ENCODE peak calls at places on chromosomes 12 and 14, in seven cellular contexts. S is GM23248; G is fibroblast of lung; B is CD8-positive, alpha-beta memory T cell; L is sigmoid colon; I is ascending aorta; Y is dorsolateral prefrontal cortex. W is an unnamed sample.

GRCh38 chr14:51454351-51454750 is 197.4 kb upstream of the FRMD6 start:
- DNase-seq in S (peak), G (no peak), B (no peak), L (no peak), I (no peak), Y (no peak), W (no peak)

GRCh38 chr12:119381471-119382235 is 47.1 kb downstream of the CCDC60 start:
- DNase-seq in S (no peak), G (no peak), B (no peak), L (no peak), I (no peak), Y (no peak), W (no peak)

GRCh38 chr12:123931686-123932321 is 40.8 kb downstream of the CCDC92 start:
- DNase-seq in S (no peak), G (no peak), B (no peak), L (no peak), I (peak), Y (no peak), W (no peak)

GRCh38 chr12:117774986-117775775 is 193.6 kb downstream of the KSR2 start:
- DNase-seq in S (no peak), G (peak), B (no peak), L (no peak), I (no peak), Y (no peak), W (no peak)

GRCh38 chr14:93686313-93686712 is 102.0 kb downstream of the PRIMA1 start:
- DNase-seq in S (peak), G (no peak), B (no peak), L (no peak), I (no peak), Y (no peak), W (no peak)

GRCh38 chr12:90816353-90817089 is 138.5 kb downstream of the CCER1 start:
- DNase-seq in S (peak), G (peak), B (no peak), L (no peak), I (no peak), Y (no peak), W (no peak)

GRCh38 chr12:2955888-2956287 is 3.3 kb upstream of the TEAD4 start:
- DNase-seq in S (no peak), G (no peak), B (no peak), L (no peak), I (no peak), Y (no peak), W (no peak)

GRCh38 chr12:28104893-28105864 is 85.1 kb upstream of the CCDC91 start:
- DNase-seq in S (no peak), G (peak), B (no peak), L (no peak), I (no peak), Y (no peak), W (no peak)

GRCh38 chr12:68175566-68176033 is 16.1 kb upstream of the IFNG start:
- DNase-seq in S (no peak), G (no peak), B (peak), L (no peak), I (no peak), Y (no peak), W (no peak)

GRCh38 chr14:97380539-97380941 is 583.4 kb downstream of the VRK1 start:
- DNase-seq in S (no peak), G (no peak), B (no peak), L (no peak), I (no peak), Y (no peak), W (no peak)

GRCh38 chr14:61252354-61253063 is 28.6 kb downstream of the TMEM30B start:
- DNase-seq in S (peak), G (peak), B (peak), L (peak), I (peak), Y (peak), W (peak)

GRCh38 chr12:15599266-15600037 is 189.7 kb downstream of the EPS8 start:
- DNase-seq in S (peak), G (peak), B (no peak), L (no peak), I (peak), Y (no peak), W (no peak)

GRCh38 chr14:99503848-99504453 is 22.7 kb downstream of the CCNK start:
- DNase-seq in S (no peak), G (no peak), B (no peak), L (no peak), I (peak), Y (no peak), W (no peak)

GRCh38 chr14:66944872-66945271 is 244.4 kb upstream of the GARIN2 start:
- DNase-seq in S (peak), G (peak), B (no peak), L (no peak), I (no peak), Y (no peak), W (no peak)

GRCh38 chr12:46387697-46388096 is 15.1 kb upstream of the SLC38A2 start:
- DNase-seq in S (no peak), G (no peak), B (no peak), L (no peak), I (no peak), Y (no peak), W (no peak)

GRCh38 chr12:97276621-97277020 is 186.0 kb upstream of the RMST start:
- DNase-seq in S (no peak), G (no peak), B (no peak), L (no peak), I (no peak), Y (no peak), W (no peak)

GRCh38 chr12:64625243-64626077 is 15.2 kb downstream of the RASSF3 start:
- DNase-seq in S (peak), G (peak), B (no peak), L (peak), I (peak), Y (peak), W (no peak)

GRCh38 chr12:3191450-3191849 is 114.3 kb downstream of the TSPAN9 start:
- DNase-seq in S (no peak), G (no peak), B (no peak), L (no peak), I (no peak), Y (no peak), W (no peak)

GRCh38 chr14:101090976-101091375 is 187.5 kb upstream of the RTL1 start:
- DNase-seq in S (no peak), G (no peak), B (no peak), L (no peak), I (no peak), Y (no peak), W (no peak)

GRCh38 chr14:100332797-100333196 is 9.7 kb downstream of the SLC25A47 start:
- DNase-seq in S (no peak), G (no peak), B (no peak), L (no peak), I (no peak), Y (no peak), W (no peak)

DNA sequence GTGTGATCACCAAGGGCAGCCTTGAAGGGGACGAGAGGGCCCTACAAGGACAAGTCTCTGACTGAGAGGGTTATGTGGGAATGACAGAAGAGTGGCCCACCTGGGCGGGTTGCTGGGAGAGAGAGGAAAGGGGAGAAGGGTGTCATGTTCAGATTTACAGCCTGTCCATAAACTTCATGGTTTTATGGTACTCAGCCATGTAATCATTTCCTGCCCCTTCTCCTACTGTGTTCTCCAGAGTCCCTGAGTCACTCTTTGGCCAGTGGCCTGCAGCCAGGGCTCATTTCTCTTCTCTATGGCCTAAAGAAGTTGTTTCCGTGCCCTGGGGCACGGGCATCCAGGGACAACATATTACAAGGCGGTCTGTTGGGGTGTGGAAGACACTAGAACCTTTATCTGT is 26.7 kb downstream of the DDX47 start:
- DNase-seq in S (peak), G (peak), B (no peak), L (no peak), I (peak), Y (no peak), W (no peak)
- H3K27ac ChIP-seq in S (peak), G (peak), B (no peak), L (no peak), I (peak), Y (no peak), W (no peak)

GRCh38 chr12:114399664-114400211 is 6.2 kb downstream of the TBX5 start:
- DNase-seq in S (peak), G (no peak), B (no peak), L (peak), I (no peak), Y (no peak), W (no peak)
- H3K27ac ChIP-seq in S (peak), G (peak), B (no peak), L (no peak), I (no peak), Y (no peak), W (no peak)

DNA sequence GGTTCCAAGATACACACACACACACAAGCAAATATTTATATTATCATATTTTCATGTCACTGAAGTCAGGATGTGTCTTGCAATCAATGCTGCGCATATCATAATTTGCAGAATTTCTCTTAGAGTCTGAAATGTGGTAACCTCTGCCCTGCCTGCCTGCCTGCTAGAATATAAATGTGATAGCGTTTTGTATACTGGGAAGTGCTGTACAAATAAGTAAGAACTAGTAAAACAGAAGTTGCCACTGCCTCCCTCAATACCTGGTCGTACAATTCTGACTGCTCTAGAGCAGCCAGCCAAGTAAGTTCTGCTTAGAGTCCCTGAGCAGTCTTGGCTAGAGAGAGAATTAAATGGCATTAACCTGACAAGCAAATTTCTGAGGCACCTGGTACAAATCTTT is 83.9 kb upstream of the NTF3 start:
- DNase-seq in S (no peak), G (no peak), B (no peak), L (no peak), I (no peak), Y (no peak), W (no peak)
- H3K27ac ChIP-seq in S (no peak), G (no peak), B (no peak), L (no peak), I (no peak), Y (no peak), W (no peak)

GRCh38 chr12:53217930-53218307 is 10.9 kb upstream of the ITGB7 start:
- DNase-seq in S (peak), G (no peak), B (no peak), L (peak), I (no peak), Y (no peak), W (no peak)

GRCh38 chr12:53219956-53220856 is 11.8 kb downstream of the RARG start:
- DNase-seq in S (peak), G (peak), B (peak), L (peak), I (peak), Y (peak), W (no peak)

GRCh38 chr12:53217049-53217929 is 10.2 kb upstream of the ITGB7 start:
- DNase-seq in S (peak), G (no peak), B (peak), L (peak), I (peak), Y (no peak), W (no peak)

GRCh38 chr12:53219116-53219955 is 12.3 kb upstream of the ITGB7 start:
- DNase-seq in S (peak), G (peak), B (peak), L (no peak), I (no peak), Y (no peak), W (peak)

DNA sequence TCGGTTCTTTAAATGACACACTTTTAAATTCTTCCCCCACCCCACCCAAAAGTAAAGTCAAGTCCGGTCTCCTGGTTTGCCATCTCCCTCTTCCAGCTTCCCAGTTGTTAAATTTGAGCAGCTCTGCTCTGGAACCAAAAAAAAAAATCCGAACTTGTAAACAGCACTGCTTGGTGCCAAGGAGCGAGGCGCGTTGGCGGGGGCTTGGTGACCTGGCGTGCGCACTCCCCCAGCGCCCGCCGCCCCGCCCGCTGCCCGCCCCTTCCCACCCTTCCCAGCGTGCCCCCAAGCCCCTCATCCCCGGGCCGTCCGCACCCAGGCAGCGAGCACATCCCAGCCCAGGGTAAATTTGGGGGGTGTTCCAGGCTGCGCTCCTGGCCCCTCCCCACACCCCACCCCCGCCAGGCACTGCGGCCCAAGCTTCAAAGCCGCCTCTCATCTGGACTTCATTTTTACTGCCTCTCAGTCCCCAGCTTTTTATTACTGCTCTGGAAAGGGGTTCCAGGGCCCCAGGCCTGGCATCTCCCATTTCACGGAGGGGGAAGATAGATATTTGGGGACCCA is 11.6 kb upstream of the ITGB7 start:
- DNase-seq in S (peak), G (no peak), B (no peak), L (peak), I (no peak), Y (no peak), W (no peak)
- H3K27ac ChIP-seq in S (peak), G (peak), B (peak), L (peak), I (peak), Y (peak), W (peak)

DNA sequence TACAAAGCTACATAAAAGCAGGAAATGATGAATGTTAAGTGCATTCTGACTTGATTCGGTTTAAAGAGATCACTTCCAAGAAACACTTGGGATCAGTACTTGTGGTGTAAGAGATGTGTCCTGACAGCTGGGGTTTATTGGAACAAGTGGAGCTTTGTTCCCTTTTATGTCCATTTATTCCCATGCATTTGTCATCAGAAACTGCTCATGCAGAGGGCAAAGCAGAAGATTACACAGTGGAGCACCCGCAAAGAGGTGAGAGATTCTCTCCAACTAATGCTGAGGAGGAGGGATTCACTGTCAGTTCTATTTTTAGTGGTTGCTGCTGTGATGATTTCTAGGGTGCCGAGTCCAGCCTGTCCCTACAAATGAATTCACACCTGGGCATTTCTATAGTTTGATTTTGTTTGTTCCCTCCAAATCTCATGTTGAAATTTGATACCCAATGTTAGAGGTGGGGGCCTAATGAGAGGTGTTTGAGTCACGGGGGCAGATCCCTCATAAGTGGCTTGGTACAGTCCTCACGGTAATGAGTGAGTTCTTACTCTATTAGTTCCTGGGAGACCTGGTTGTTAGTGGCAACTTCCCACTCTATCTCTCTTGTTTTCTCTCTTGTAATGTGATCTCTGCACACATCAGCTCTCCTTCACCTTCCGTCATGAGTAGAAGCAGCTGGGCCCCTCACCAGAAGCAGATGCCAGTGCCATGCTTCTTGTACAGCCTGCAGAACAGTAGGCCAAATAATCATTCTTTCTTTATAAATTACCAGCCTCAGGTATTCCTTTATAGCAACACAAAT is 29.4 kb upstream of the KCNK10 start:
- DNase-seq in S (no peak), G (peak), B (no peak), L (no peak), I (no peak), Y (no peak), W (no peak)
- H3K27ac ChIP-seq in S (no peak), G (no peak), B (no peak), L (no peak), I (no peak), Y (peak), W (peak)